ENCODE peak calls at places on chromosomes 1 and 21, in four cellular contexts. One of them, this sample, is unnamed.

GRCh38 chr1:159854101-159854692 is 8.3 kb downstream of the VSIG8 start:
- DNase-seq in H1: no peak
- DNase-seq in HCT116: no peak
- DNase-seq in HepG2: no peak
- DNase-seq in this sample: peak; percentile 27

GRCh38 chr1:160841079-160841478 is 21.6 kb downstream of the CD244 start:
- DNase-seq in H1: no peak
- DNase-seq in HCT116: no peak
- DNase-seq in HepG2: no peak
- DNase-seq in this sample: no peak

GRCh38 chr1:248810727-248811513 is 14.8 kb downstream of the SH3BP5L start:
- DNase-seq in HepG2: no peak
- DNase-seq in H1: no peak
- DNase-seq in HCT116: no peak
- DNase-seq in this sample: no peak

GRCh38 chr1:52403566-52404115 is 582 bp downstream of the ORC1 start:
- DNase-seq in HCT116: peak; percentile 55
- DNase-seq in HepG2: peak; percentile 45
- DNase-seq in H1: peak; percentile 59
- DNase-seq in this sample: peak; percentile 78

GRCh38 chr1:165842363-165843129 is 15.1 kb downstream of the UCK2 start:
- DNase-seq in HCT116: no peak
- DNase-seq in H1: no peak
- DNase-seq in HepG2: no peak
- DNase-seq in this sample: peak; percentile 95

GRCh38 chr1:227923353-227924167 is 24.2 kb downstream of the WNT9A start:
- DNase-seq in HCT116: no peak
- DNase-seq in HepG2: no peak
- DNase-seq in H1: no peak
- DNase-seq in this sample: no peak

GRCh38 chr1:235649722-235650163 is at the start of gene GNG4:
- DNase-seq in HCT116: no peak
- DNase-seq in H1: no peak
- DNase-seq in HepG2: no peak
- DNase-seq in this sample: no peak

GRCh38 chr21:27423073-27423472 is 456.2 kb upstream of the ADAMTS5 start:
- DNase-seq in H1: no peak
- DNase-seq in HepG2: no peak
- DNase-seq in HCT116: no peak
- DNase-seq in this sample: no peak

GRCh38 chr1:152086785-152087184 is 2.1 kb downstream of the TCHHL1 start:
- DNase-seq in H1: no peak
- DNase-seq in HCT116: no peak
- DNase-seq in HepG2: no peak
- DNase-seq in this sample: no peak
- TF ChIP-seq FOSL1 in H1: no peak
- TF ChIP-seq FOSL1 in HCT116: no peak
- TF ChIP-seq FOSL1 in HepG2: no peak
- TF ChIP-seq FOSL1 in this sample: no peak

DNA sequence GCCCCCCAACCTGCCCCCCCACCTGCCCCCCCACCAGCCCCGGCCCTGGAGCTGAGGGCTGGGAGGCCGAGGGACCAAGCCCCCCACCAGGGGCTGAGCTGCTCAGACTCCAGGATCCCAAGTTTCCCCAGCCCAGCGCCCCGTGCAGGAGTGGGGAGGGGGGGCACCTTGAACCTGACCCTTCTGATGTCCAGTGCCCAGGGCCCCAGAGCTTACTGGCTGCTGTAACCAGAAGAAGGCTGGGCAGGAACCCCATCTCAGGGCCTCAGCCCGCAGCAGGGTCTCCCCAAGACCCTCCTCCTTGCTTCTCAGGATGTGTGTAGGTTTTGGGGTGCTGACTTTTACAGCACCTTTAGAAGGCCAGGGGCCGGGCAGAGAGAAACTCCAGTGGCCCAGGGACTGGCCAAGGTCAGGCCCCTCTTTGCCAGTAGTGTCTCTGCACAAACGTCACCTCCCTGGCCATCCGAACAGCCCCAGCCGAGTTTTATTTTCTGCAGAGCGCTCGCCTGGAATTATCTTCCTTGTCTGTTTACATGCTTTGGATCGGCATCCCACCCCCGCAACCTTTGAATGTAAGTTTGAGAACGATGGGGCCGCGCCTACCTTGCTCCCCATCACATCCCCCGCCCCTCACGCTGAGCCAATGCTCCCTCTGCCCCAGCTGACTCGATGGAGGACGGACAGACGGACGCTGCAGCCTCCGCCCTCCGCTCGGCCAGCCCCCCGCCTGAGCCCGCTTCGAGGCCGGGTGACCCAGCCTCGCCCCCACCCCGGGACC is 70.1 kb upstream of the CASZ1 start:
- DNase-seq in HepG2: peak; percentile 18
- DNase-seq in HCT116: no peak
- DNase-seq in H1: no peak
- DNase-seq in this sample: no peak
- TF ChIP-seq EZH2 in HepG2: no peak
- TF ChIP-seq EZH2 in HCT116: no peak
- TF ChIP-seq EZH2 in H1: no peak
- TF ChIP-seq EZH2 in this sample: no peak

DNA sequence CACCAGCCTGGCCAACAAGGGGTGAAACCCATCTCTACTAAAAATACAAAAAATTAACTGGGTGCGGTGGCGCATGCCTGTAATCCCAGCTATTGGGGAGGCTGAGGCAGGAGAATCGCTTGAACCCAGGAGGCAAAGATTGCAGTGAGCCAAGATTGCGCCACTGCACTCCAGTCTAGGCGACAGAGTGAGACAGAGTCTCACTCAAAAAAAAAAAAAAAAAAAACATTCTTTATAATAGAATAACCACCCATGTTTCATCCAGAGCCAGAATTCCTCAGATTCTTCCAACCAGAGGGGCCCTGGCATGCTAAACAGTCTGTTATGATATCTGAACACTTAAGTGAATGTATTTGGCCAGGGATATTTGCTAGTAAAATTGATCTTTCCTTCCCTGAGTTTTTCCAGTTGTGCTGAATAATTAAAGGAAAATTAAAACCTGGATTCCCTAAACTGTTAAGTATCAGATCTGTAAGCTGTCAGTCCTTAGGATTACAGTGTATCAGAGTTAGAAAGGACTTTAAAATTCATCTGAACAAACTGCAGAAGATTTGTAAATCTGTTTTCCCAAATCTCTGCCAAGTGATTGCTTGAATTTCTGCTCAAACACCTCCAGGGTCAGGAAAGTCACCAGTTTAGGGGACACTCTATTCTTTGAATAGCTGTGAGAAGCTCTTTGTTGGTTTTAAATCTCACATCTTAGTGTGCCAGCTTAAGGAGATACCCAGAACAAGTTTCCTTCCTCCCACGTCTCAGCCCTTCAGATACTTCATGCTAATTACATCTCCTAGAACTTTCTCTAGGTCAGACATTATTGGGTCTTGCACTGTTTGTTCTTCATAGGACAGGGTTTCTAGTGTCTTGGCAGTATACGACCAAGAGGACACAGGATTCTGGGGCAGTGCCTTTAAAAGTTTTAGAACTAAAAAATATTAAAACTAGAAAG is 84.6 kb upstream of the BMP8A start:
- DNase-seq in HCT116: no peak
- DNase-seq in H1: no peak
- DNase-seq in HepG2: peak; percentile 21
- DNase-seq in this sample: no peak
- TF ChIP-seq FOSL1 in HCT116: no peak
- TF ChIP-seq FOSL1 in H1: no peak
- TF ChIP-seq FOSL1 in HepG2: no peak
- TF ChIP-seq FOSL1 in this sample: no peak

GRCh38 chr1:202194328-202194648 is 689 bp downstream of the LGR6 start:
- DNase-seq in HCT116: no peak
- DNase-seq in H1: no peak
- DNase-seq in HepG2: no peak
- DNase-seq in this sample: no peak

GRCh38 chr1:202189919-202190715 is 3.5 kb upstream of the LGR6 start:
- DNase-seq in HepG2: peak; percentile 72
- DNase-seq in HCT116: no peak
- DNase-seq in H1: no peak
- DNase-seq in this sample: no peak

GRCh38 chr1:202192770-202193613 is 607 bp upstream of the LGR6 start:
- DNase-seq in H1: no peak
- DNase-seq in HepG2: peak; percentile 43
- DNase-seq in HCT116: no peak
- DNase-seq in this sample: peak; percentile 76

GRCh38 chr1:202197670-202198359 is 4.2 kb downstream of the LGR6 start:
- DNase-seq in H1: no peak
- DNase-seq in HepG2: no peak
- DNase-seq in HCT116: no peak
- DNase-seq in this sample: no peak

DNA sequence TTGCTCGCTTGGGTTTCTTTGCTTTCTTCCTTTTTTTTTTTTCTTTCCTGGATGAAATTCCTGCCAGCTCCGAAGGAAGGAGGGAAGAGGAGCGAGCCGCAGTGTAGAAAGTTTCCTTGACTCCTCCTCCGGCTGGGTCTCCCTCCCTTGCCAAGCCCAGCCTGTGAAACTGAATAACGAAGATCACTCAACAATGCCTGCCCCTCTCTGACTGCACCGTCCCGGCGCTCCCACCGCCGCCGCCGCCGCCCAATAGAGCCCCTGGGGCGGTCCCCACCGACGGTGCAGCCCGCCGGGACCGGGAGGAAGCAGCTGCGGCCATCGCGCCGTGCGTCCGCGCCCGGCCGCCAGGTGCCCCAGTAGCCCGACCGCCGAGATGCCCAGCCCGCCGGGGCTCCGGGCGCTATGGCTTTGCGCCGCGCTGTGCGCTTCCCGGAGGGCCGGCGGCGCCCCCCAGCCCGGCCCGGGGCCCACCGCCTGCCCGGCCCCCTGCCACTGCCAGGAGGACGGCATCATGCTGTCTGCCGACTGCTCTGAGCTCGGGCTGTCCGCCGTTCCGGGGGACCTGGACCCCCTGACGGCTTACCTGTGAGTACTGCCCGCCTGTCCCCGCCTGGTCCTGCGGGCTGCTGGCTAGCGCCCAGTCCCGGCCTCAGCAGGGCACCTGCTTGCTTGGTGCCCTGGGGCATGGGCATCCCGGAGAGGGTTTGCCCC is at the start of gene LGR6:
- DNase-seq in HCT116: no peak
- DNase-seq in HepG2: no peak
- DNase-seq in H1: no peak
- DNase-seq in this sample: no peak
- TF ChIP-seq EZH2 in HCT116: no peak
- TF ChIP-seq EZH2 in HepG2: peak; percentile 16
- TF ChIP-seq EZH2 in H1: no peak
- TF ChIP-seq EZH2 in this sample: no peak

DNA sequence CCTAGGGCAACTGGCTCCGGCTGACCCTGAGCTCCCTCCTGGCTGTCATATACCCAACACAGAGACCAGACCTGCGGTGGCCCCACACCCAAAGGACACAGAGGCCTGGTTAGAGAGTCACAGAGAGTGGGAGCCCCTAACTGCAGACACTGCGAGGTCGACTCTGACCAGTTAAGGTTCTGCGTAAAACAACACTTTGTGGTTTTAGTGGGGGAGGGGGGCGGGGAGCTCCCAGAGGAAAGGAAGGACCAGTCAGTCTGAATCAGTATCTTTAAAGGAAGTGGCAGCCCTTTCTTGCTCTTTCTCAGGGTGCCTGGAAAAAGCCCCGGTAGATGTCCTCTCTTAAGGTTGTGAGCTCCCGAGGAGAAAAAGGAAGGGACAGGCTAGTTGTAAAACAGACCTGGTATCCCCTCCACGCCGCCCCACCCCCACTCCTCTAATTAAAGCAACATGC is 2.4 kb downstream of the SSBP3 start:
- DNase-seq in H1: no peak
- DNase-seq in HepG2: no peak
- DNase-seq in HCT116: no peak
- DNase-seq in this sample: peak; percentile 73
- TF ChIP-seq FOSL1 in H1: no peak
- TF ChIP-seq FOSL1 in HepG2: no peak
- TF ChIP-seq FOSL1 in HCT116: no peak
- TF ChIP-seq FOSL1 in this sample: peak; percentile 41

GRCh38 chr1:58575831-58576726 is 973 bp downstream of the TACSTD2 start:
- DNase-seq in H1: no peak
- DNase-seq in HCT116: no peak
- DNase-seq in HepG2: no peak
- DNase-seq in this sample: no peak
- TF ChIP-seq EZH2 in H1: no peak
- TF ChIP-seq EZH2 in HCT116: no peak
- TF ChIP-seq EZH2 in HepG2: no peak
- TF ChIP-seq EZH2 in this sample: no peak

DNA sequence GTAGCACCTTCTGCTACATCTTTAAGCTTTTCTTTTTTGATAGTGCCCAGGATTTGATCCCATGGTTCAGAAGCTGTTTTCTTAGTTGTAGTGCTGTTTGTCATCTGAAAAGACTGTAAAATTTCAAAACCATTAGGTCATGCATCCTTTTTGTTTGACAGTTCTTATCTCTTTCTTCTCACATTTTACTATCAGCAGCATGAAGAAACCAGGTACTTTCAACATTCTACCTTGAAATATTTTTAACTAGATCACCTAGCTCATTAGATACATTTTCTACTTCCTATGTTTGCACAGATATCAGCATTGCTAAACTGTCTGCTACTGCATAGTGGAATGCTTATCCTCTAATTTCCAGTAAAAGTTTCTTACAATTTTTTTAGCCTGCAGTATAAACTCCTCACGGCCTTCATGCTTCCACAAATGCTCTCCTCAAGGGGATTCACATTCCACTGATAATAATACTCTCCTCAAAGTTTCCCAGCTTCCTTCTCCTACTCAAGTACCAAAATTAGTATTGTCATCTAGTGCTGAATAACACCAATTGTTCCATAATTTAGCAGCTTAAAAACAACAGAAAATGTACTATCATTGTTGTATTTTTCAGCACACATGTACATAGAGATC is 243.9 kb upstream of the ZRANB2 start:
- DNase-seq in HCT116: no peak
- DNase-seq in HepG2: no peak
- DNase-seq in H1: no peak
- DNase-seq in this sample: no peak
- TF ChIP-seq FOSL1 in HCT116: no peak
- TF ChIP-seq FOSL1 in HepG2: no peak
- TF ChIP-seq FOSL1 in H1: no peak
- TF ChIP-seq FOSL1 in this sample: no peak

DNA sequence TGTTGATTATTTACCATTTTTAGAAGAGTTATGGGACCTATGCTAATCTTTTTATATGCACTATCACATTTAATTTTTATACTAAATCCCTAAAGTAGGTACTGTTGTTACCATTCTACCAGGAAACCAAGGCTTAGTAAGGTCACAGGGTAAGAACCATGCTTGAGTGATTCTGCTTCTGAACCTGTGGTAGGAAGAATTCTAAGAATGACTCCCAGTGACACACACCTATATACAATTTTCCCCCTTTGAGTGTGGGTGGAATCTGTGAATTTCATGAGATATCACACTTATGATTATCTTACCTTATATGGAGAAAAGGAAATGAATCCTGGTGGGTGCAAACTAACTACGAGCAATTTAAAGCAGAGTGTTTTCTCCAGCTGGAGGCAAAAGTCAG is 391.0 kb downstream of the USH2A start:
- DNase-seq in H1: no peak
- DNase-seq in HepG2: no peak
- DNase-seq in HCT116: no peak
- DNase-seq in this sample: no peak
- TF ChIP-seq EZH2 in H1: no peak
- TF ChIP-seq EZH2 in HepG2: no peak
- TF ChIP-seq EZH2 in HCT116: no peak
- TF ChIP-seq EZH2 in this sample: no peak

GRCh38 chr21:39406065-39406464 is 39.5 kb downstream of the LCA5L start:
- DNase-seq in H1: no peak
- DNase-seq in HCT116: no peak
- DNase-seq in HepG2: no peak
- DNase-seq in this sample: no peak
- TF ChIP-seq FOSL1 in H1: no peak
- TF ChIP-seq FOSL1 in HCT116: no peak
- TF ChIP-seq FOSL1 in HepG2: no peak
- TF ChIP-seq FOSL1 in this sample: no peak

This sample was measured in K562.